ENCODE peak calls at places on chromosome 10, in four cellular contexts. L is HFFc6, B is lung, C is coronary artery. H is an unnamed sample.

GRCh38 chr10:4755286-4756009 is 70.6 kb upstream of the AKR1E2 start:
- DNase-seq in B (no peak), L (no peak), C (no peak), H (no peak)

GRCh38 chr10:79026341-79026761 is 42.4 kb upstream of the ZMIZ1 start:
- DNase-seq in B (no peak), C (peak; percentile 49), L (no peak), H (no peak)

GRCh38 chr10:99888623-99889022 is 106.2 kb downstream of the ABCC2 start:
- DNase-seq in L (peak; percentile 62), C (no peak), B (no peak), H (no peak)

GRCh38 chr10:13165177-13165576 is 3.8 kb downstream of the MCM10 start:
- DNase-seq in B (no peak), C (no peak), L (no peak), H (no peak)

GRCh38 chr10:47165168-47165710 is 134.8 kb upstream of the GDF10 start:
- DNase-seq in C (no peak), L (no peak), B (no peak), H (no peak)

GRCh38 chr10:49359349-49360231 is 36.3 kb downstream of the DRGX start:
- DNase-seq in C (no peak), B (no peak), L (no peak), H (no peak)

GRCh38 chr10:31739759-31740158 is 188.9 kb downstream of the ARHGAP12 start:
- DNase-seq in C (no peak), B (no peak), L (peak; percentile 54), H (no peak)

GRCh38 chr10:36612436-36612835 is 513.0 kb upstream of the ANKRD30A start:
- DNase-seq in L (no peak), B (no peak), C (no peak), H (no peak)

GRCh38 chr10:30534465-30535144 is 94.9 kb downstream of the LYZL2 start:
- DNase-seq in L (peak; percentile 50), B (peak; percentile 74), C (no peak), H (peak; percentile 66)

GRCh38 chr10:100485841-100486495 is 23.2 kb downstream of the WNT8B start:
- DNase-seq in C (no peak), L (no peak), B (no peak), H (no peak)

GRCh38 chr10:93993782-93994668 is at the start of gene PLCE1:
- DNase-seq in L (no peak), C (peak; percentile 82), B (peak; percentile 51), H (peak; percentile 73)

GRCh38 chr10:101301111-101301731 is 52.7 kb upstream of the BTRC start:
- DNase-seq in C (no peak), L (peak; percentile 48), B (no peak), H (peak; percentile 51)

GRCh38 chr10:21078410-21079329 is 181.6 kb upstream of the NEBL start:
- DNase-seq in C (no peak), B (peak; percentile 64), L (peak; percentile 35), H (peak; percentile 18)

GRCh38 chr10:129811208-129811607 is 152.9 kb downstream of the EBF3 start:
- DNase-seq in L (no peak), B (no peak), C (no peak), H (no peak)

GRCh38 chr10:129812398-129812797 is 151.7 kb downstream of the EBF3 start:
- DNase-seq in C (no peak), L (no peak), B (no peak), H (no peak)

GRCh38 chr10:129808092-129808983 is 155.7 kb downstream of the EBF3 start:
- DNase-seq in B (no peak), L (no peak), C (no peak), H (no peak)

GRCh38 chr10:129809431-129809830 is 154.6 kb downstream of the EBF3 start:
- DNase-seq in B (no peak), C (no peak), L (no peak), H (no peak)

DNA sequence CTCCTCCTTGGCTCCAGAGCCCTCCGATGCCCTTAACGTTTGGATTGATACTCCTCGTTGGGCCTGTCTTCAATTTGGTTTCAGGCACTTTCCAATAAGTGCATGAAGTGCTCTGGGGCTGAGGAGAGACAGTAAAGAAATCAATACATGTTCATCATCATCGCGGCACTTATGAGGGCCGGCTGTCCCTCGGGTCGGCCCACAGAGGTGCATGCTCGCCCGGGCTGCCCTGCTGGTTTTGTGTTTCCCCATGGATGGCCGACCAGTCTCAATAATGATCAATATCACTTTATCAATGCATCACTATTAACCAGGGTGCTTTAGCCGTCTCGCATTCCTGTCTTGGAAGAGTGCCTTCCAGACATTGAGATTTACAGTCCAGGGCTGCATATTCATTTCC is 154.2 kb downstream of the EBF3 start:
- DNase-seq in C (no peak), B (no peak), L (no peak), H (no peak)
- TF ChIP-seq CTCF in C (no peak), B (no peak), L (no peak), H (no peak)

GRCh38 chr10:125144693-125145623 is 15.4 kb downstream of the CTBP2 start:
- DNase-seq in L (peak; percentile 45), C (no peak), B (no peak), H (peak; percentile 54)

GRCh38 chr10:125145636-125146035 is 14.7 kb downstream of the CTBP2 start:
- DNase-seq in L (no peak), C (no peak), B (no peak), H (no peak)

GRCh38 chr10:125148576-125148975 is 11.8 kb downstream of the CTBP2 start:
- DNase-seq in C (no peak), B (no peak), L (no peak), H (no peak)

GRCh38 chr10:125148021-125148439 is 12.3 kb downstream of the CTBP2 start:
- DNase-seq in B (no peak), L (no peak), C (no peak), H (no peak)

DNA sequence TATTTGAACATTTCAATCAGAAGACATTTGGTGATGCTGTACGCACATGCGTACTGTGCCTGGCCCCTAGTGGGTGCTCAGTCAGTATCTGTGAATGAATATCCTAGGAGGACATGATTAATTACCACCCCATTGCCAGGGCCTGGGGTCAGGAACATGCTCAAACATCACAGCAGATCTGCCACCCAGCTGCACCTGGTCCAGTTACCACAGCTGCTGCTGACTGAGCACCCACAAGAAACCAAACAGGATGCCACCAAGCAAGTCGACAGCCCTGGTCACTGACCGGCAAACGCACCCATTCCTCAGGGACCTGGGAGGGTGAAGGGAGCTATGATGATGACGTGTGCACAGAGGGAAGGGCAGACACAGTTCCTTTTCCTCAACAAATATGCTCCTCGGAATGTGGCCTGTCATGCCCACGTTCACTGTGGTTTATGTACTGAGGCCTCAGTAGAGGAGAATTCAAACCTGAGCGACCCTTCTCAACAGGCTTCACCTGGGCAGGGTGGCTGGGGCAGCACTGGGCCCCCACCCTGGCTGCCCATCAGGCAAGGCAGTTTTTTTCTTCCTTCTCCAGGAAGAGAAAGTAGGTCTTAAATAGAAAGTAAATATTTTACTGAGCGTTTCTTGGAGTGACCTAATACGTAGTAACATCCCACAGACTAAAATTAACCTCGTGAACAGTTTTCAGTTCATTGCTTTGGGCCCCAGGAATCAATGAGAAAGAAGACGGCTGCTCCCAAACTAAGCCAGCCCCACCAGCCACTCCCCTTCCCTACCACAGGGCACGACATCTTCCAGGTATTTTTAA is 13.4 kb downstream of the CTBP2 start:
- DNase-seq in C (peak; percentile 90), L (peak; percentile 68), B (no peak), H (peak; percentile 48)
- TF ChIP-seq CTCF in C (no peak), L (peak; percentile 40), B (no peak), H (no peak)

GRCh38 chr10:86289577-86289868 is 77.1 kb downstream of the GRID1 start:
- DNase-seq in B (peak; percentile 14), C (no peak), L (no peak), H (no peak)
- TF ChIP-seq CTCF in B (no peak), C (no peak), L (no peak), H (no peak)

GRCh38 chr10:61606971-61607907 is 55.5 kb upstream of the CABCOCO1 start:
- DNase-seq in L (no peak), C (no peak), B (no peak), H (no peak)
- TF ChIP-seq CTCF in L (peak; percentile 74), C (no peak), B (no peak), H (peak; percentile 17)

DNA sequence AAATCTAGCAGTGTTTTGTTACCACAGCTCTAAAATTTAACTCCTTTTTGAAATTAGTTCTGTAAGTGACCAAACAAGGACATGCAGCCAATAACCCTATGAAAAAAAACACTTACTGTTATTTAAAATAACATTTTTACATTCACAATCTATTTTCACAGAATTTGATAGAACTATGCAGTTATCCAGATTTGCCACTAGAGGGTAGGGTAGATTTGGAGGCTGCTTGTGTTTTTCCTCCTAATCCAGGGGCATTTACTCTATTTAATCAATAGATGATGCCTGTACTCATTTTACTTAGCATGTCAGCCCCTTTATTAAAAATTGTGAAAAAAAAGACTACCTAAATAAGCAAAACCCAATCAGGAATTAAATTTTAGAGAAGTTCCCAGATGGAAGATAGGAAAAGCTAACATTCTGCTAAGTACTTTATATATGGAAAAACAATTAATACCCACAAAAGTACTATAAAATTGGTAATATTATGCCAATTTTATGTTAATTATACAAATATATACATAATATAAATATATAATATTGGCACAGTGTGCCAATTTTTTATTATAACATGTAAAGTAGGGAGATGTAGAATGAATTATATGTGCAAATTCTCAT is 18.1 kb upstream of the LIPK start:
- DNase-seq in B (no peak), L (peak; percentile 10), C (no peak), H (peak; percentile 36)
- TF ChIP-seq CTCF in B (peak; percentile 26), L (peak; percentile 89), C (peak; percentile 56), H (peak; percentile 70)

GRCh38 chr10:64076322-64076940 is 555.2 kb downstream of the REEP3 start:
- DNase-seq in L (no peak), C (no peak), B (no peak), H (no peak)
- TF ChIP-seq CTCF in L (no peak), C (no peak), B (no peak), H (no peak)

GRCh38 chr10:17250736-17251135 is 22.7 kb downstream of the VIM start:
- DNase-seq in B (no peak), L (no peak), C (no peak), H (no peak)
- TF ChIP-seq CTCF in B (peak; percentile 5), L (peak; percentile 52), C (no peak), H (no peak)

GRCh38 chr10:76285012-76285411 is 853.6 kb downstream of the LRMDA start:
- DNase-seq in B (no peak), C (no peak), L (peak; percentile 82), H (no peak)
- TF ChIP-seq CTCF in B (no peak), C (no peak), L (no peak), H (no peak)

H was measured in GM13976.